ENCODE peak calls at places on chromosomes 13 and 19, in six cellular contexts. U is astrocyte, Z is SK-N-SH, I is mesendoderm, M is neural progenitor cell, H is hepatocyte. L is an unnamed sample. For H3K79me2, the result is how much of the 10 kb centered on the place peaks cover.

GRCh38 chr13:60074397-60074796 is 89.3 kb downstream of the DIAPH3 start:
- DNase-seq in I (no peak), H (no peak), Z (no peak), U (no peak), M (no peak), L (no peak)

GRCh38 chr19:12064266-12065099 is at the start of gene ZNF844:
- DNase-seq in Z (peak), I (peak), M (peak), U (peak), H (peak), L (peak)

GRCh38 chr13:49620170-49620621 is 8.1 kb upstream of the ARL11 start:
- DNase-seq in M (no peak), H (no peak), Z (no peak), U (no peak), I (no peak), L (peak)

GRCh38 chr13:84983321-84983720 is 815.9 kb downstream of the SLITRK6 start:
- DNase-seq in I (peak), Z (no peak), U (no peak), H (no peak), M (no peak), L (no peak)

GRCh38 chr13:71249031-71249430 is 618.0 kb downstream of the DACH1 start:
- DNase-seq in H (no peak), I (no peak), Z (no peak), U (no peak), M (no peak), L (no peak)

GRCh38 chr13:19791953-19792537 is 9.3 kb upstream of the PSPC1 start:
- DNase-seq in I (peak), U (no peak), M (peak), Z (no peak), H (no peak), L (no peak)

GRCh38 chr13:33639158-33639557 is 178.8 kb upstream of the RFC3 start:
- DNase-seq in M (no peak), Z (no peak), U (peak), I (no peak), H (peak), L (peak)

GRCh38 chr13:24277721-24278120 is 31.7 kb upstream of the C1QTNF9 start:
- DNase-seq in M (no peak), U (no peak), I (no peak), Z (no peak), H (no peak), L (no peak)

GRCh38 chr13:64684685-64685431 is 2545.3 kb downstream of the PCDH9 start:
- DNase-seq in I (peak), U (peak), H (no peak), Z (no peak), M (no peak), L (peak)

GRCh38 chr13:106700007-106700950 is 132.3 kb upstream of the ARGLU1 start:
- DNase-seq in H (no peak), I (no peak), Z (no peak), M (no peak), U (no peak), L (peak)

GRCh38 chr13:45490068-45490467 is 25.3 kb downstream of the COG3 start:
- DNase-seq in I (peak), H (no peak), Z (peak), U (no peak), M (no peak), L (no peak)

GRCh38 chr19:55620410-55620809 is 4.0 kb downstream of the ZNF784 start:
- DNase-seq in Z (no peak), I (no peak), U (no peak), M (no peak), H (no peak), L (no peak)

GRCh38 chr13:66348745-66349720 is 881.1 kb downstream of the PCDH9 start:
- DNase-seq in M (no peak), Z (no peak), H (no peak), I (no peak), U (no peak), L (no peak)

GRCh38 chr13:98150836-98151489 is 8.1 kb downstream of the FARP1 start:
- DNase-seq in I (no peak), M (no peak), H (no peak), Z (no peak), U (no peak), L (no peak)

GRCh38 chr19:10412257-10412977 is 7.9 kb upstream of the PDE4A start:
- DNase-seq in H (no peak), M (no peak), U (no peak), Z (no peak), I (no peak), L (no peak)

GRCh38 chr19:38389957-38390924 is 1.7 kb downstream of the SPRED3 start:
- DNase-seq in U (no peak), H (no peak), Z (peak), M (no peak), I (peak), L (no peak)

GRCh38 chr19:1650627-1651009 is 1.8 kb downstream of the TCF3 start:
- DNase-seq in M (peak), U (no peak), Z (peak), I (peak), H (no peak), L (peak)

GRCh38 chr19:1648156-1648925 is 4.1 kb downstream of the TCF3 start:
- DNase-seq in M (no peak), H (no peak), I (no peak), Z (no peak), U (no peak), L (no peak)

GRCh38 chr19:1651061-1651547 is 1.3 kb downstream of the TCF3 start:
- DNase-seq in H (peak), Z (peak), I (peak), U (no peak), M (peak), L (peak)

GRCh38 chr19:1648926-1649541 is 3.4 kb downstream of the TCF3 start:
- DNase-seq in I (no peak), U (no peak), H (no peak), M (no peak), Z (no peak), L (peak)

GRCh38 chr19:1649706-1650626 is 2.4 kb downstream of the TCF3 start:
- DNase-seq in M (no peak), H (no peak), I (no peak), U (no peak), Z (no peak), L (no peak)
- H3K79me2 ChIP-seq in M (half or more), H (half or more), I (under half), U (half or more), Z (half or more), L (under half)

GRCh38 chr13:113040597-113041292 is 64.8 kb upstream of the F7 start:
- DNase-seq in I (no peak), M (no peak), H (no peak), U (no peak), Z (no peak), L (no peak)
- H3K4me3 ChIP-seq in I (no peak), M (no peak), H (no peak), U (no peak), Z (no peak), L (no peak)

DNA sequence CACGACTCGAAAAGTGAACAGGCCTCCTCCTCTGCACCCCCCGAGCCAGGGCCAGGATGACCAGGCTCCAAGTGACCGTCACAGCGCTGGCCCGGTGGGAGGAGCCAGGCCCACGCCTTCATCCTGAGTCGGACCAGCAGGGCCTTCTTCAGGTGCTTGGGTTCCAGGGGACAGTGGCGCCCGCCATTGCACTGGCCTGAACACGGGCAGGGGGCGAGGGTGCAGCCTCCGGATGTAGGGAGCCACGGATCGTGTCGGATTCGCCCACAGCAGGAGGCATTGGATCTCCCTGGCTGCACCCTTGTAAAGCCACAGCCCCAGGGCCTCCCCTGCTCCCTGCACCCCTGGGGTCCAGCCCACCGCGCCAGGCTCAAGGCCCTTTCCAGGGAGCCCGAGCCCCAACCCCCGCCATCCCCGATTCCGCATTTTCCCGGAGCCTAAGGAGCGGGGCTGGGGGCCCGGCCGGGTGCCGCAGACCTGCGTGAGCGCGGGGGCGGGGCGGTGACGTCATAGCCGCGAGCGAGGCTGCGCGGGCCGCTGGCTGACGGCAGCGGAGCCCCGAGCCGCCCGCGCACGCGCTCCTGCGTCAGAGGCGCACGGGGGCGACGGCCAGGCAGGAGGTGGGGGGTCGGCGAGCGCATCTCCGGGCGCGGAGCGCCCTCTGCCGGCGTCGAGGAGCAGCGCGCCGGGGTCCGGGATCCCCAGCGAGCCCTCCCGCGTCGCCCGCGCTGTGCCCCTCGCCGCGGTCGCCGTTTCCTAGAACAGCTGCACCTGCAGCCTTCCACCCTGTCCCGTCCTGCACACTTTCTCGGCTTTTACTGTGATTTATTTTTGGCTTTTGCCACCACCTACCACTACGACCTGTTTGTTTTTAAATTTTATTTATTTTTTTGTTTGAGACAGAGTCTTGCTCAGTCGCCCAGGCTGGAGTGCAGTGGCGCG is 1.5 kb upstream of the ATP5F1D start:
- DNase-seq in H (peak), Z (peak), M (peak), U (peak), I (peak), L (peak)
- H3K27ac ChIP-seq in H (peak), Z (peak), M (no peak), U (peak), I (peak), L (peak)

DNA sequence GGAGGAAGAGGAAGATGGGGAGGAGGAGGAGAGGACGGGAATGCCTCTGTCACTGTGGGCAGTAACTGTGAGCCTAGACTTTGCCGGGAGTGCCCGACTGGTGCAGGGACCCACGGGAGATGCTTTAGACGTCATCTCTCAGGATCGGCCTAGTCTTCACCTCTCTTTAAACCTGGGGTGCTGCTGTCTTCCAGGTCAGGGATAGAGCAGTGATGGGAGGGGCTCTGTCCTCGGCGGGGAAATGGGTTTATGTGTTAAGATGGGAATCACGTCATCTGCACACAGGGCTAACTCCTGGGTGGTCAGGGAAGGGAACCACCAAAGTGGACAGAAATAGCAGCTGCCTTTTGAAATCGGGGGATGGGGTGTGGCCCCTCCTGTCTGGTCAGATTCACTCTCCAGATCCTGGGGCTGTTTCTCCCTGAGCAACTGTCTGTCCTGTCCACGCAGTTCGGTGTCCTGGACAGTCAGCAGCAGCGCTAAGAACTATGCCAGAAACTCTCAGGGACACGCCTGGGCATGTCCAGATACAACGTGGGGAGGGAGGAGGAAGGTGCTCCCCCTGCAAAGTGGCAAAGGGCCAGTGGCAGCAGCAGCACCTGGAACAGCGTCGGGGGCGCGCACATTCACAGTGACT is 26.8 kb downstream of the GAS6 start:
- DNase-seq in H (peak), I (no peak), U (peak), Z (peak), M (no peak), L (peak)
- H3K79me2 ChIP-seq in H (under half), I (under half), U (under half), Z (under half), M (under half), L (under half)

GRCh38 chr19:14114854-14115253 is 2.7 kb downstream of the PRKACA start:
- DNase-seq in Z (peak), M (peak), H (no peak), U (no peak), I (peak), L (peak)

GRCh38 chr19:14114439-14114838 is 3.1 kb downstream of the PRKACA start:
- DNase-seq in M (no peak), U (no peak), I (no peak), Z (no peak), H (no peak), L (no peak)

GRCh38 chr19:14112809-14113385 is 4.7 kb downstream of the PRKACA start:
- DNase-seq in H (no peak), M (no peak), I (no peak), U (no peak), Z (no peak), L (peak)

GRCh38 chr19:14112051-14112808 is 5.3 kb downstream of the PRKACA start:
- DNase-seq in H (no peak), M (no peak), I (no peak), U (no peak), Z (no peak), L (peak)

DNA sequence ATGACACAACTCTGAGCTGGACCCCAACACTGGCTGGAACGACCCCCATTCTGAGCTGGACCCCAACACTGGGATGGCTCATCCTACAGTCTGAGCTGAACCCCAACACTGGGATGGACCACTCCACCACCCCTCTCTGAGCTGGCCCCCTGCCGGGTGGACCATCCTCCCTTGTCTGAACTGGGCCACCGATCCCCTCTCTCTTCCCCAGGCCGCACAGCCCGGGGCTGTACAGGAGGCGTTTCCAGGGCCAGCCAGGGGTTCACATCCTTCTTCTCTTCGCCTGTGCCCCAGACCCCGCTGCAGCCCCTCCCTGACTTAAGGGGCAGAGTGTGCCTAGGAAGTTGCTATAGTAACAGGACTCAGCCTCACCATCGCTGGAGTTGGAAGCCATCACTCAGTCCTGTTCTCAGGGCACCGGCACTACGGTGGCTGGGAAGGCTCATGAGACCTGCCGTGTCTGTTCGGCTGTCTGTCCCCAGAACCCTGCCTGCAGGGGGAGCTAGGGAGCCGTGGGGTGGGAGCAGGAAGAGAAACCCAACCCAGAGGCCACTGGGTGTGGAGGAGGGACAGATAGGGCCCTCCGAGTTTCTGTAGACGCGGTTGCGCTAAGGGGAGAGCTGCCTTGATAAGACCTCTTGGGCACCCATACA is 3.7 kb downstream of the PRKACA start:
- DNase-seq in M (no peak), H (peak), Z (no peak), I (peak), U (no peak), L (no peak)
- H3K4me3 ChIP-seq in M (no peak), H (no peak), Z (no peak), I (no peak), U (no peak), L (no peak)

GRCh38 chr13:48265217-48265815 is 32.3 kb downstream of the ITM2B start:
- DNase-seq in M (no peak), U (no peak), I (no peak), H (no peak), Z (no peak), L (no peak)

GRCh38 chr13:48264052-48264451 is 31.0 kb downstream of the ITM2B start:
- DNase-seq in H (no peak), M (no peak), Z (no peak), U (no peak), I (no peak), L (no peak)

GRCh38 chr13:48268019-48268418 is 35.0 kb downstream of the ITM2B start:
- DNase-seq in M (no peak), U (no peak), H (no peak), Z (no peak), I (no peak), L (no peak)

GRCh38 chr13:48266967-48267639 is 34.1 kb downstream of the ITM2B start:
- DNase-seq in U (no peak), H (no peak), Z (no peak), M (no peak), I (peak), L (peak)

GRCh38 chr13:48266150-48266549 is 33.1 kb downstream of the ITM2B start:
- DNase-seq in Z (no peak), M (no peak), H (no peak), I (no peak), U (no peak), L (no peak)
- H3K27ac ChIP-seq in Z (no peak), M (no peak), H (no peak), I (no peak), U (no peak), L (no peak)

GRCh38 chr13:113598081-113598410 is 13.5 kb downstream of the TFDP1 start:
- DNase-seq in H (no peak), M (no peak), U (no peak), I (no peak), Z (no peak), L (no peak)

GRCh38 chr13:113596321-113597200 is 12.0 kb downstream of the TFDP1 start:
- DNase-seq in M (no peak), H (no peak), Z (no peak), U (no peak), I (no peak), L (no peak)

GRCh38 chr13:113597386-113598080 is 13.0 kb downstream of the TFDP1 start:
- DNase-seq in Z (no peak), M (no peak), I (no peak), U (no peak), H (no peak), L (no peak)

GRCh38 chr13:113592571-113592970 is 8.0 kb downstream of the TFDP1 start:
- DNase-seq in Z (peak), M (no peak), H (no peak), I (no peak), U (no peak), L (peak)

DNA sequence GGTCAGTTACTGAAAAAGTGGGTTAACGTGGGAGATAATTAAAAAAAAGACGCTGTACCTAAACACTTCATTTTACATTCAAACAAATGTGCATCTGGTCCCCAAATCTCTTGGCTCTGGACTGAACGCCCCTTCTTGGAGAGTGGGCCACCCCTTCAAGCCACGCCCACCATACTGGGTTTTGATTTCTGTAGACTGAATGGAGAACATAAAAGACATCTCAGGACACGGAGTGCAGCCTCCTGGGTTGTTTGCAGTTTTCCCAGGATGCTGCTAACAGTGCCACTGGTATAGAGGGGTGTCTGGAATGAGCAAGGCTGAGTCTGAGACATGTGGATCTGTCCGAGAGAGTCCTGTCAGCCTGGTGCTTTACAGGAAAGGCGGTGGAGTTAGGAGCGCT is 10.6 kb downstream of the TFDP1 start:
- DNase-seq in H (no peak), M (no peak), Z (no peak), U (no peak), I (no peak), L (no peak)
- H3K79me2 ChIP-seq in H (half or more), M (half or more), Z (half or more), U (half or more), I (half or more), L (half or more)

DNA sequence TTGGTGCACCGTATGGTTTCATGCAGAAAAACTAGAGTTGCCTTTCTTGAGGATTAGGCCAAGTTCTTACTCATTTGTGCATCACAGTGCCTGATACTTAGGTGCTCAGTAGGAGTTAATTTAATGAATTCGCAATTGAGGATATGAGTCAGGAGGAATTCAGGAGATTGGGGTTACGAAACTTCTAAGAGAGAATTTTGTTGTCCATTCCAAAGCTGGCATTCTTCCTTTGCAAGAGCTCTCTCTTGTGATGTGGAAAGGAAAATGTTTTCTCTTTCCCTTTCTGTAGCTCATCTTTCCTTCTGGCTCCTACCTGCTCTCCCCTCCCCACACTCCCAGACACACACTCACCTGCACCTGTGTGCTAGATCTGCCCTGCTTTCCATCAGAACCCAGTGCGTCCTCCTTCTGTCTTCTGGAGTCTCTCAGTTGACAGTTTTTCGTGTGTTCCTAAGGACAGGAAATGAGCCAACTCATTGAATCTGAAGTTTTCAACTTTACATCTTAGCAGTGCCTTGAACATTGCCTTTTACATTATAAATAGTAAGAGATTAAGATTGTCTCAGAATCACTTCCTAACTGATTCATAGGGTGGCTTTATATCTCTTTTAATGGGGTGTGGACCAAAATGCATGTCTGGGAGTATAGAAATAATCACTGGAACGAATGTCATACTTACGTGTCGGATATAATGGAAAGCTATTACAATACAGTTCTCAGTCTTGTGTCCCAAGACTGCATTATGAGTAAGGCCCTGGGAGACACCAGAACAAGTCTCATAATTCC is 19.7 kb upstream of the ERCC5 start:
- DNase-seq in Z (no peak), I (peak), U (peak), M (no peak), H (no peak), L (peak)
- H3K4me3 ChIP-seq in Z (peak), I (no peak), U (peak), M (no peak), H (no peak), L (peak)